ENCODE peak calls at places on chromosome 21, in ten cellular contexts. B is coronary artery; I is cardiac fibroblast; D is psoas muscle; K is heart left ventricle; S is GM12865; A is PC-9; U is fibroblast of villous mesenchyme; R is Panc1; E is activated CD8-positive, alpha-beta T cell treated with anti-CD3 and anti-CD28 coated beads for 36 hours. X is an unnamed sample.

GRCh38 chr21:8991088-8991907 is 1530.1 kb upstream of the TPTE start:
- DNase-seq in R (peak; percentile 61), A (peak; percentile 33), U (peak; percentile 82), D (no peak), I (no peak), S (no peak), E (no peak), B (no peak), K (no peak), X (no peak)

GRCh38 chr21:21074305-21074704 is 76.1 kb downstream of the NCAM2 start:
- DNase-seq in E (no peak), R (no peak), B (no peak), I (no peak), S (no peak), K (no peak), U (no peak), A (no peak), D (no peak), X (no peak)

GRCh38 chr21:41477641-41478318 is 30.2 kb downstream of the TMPRSS2 start:
- DNase-seq in A (peak; percentile 40), S (no peak), E (no peak), B (no peak), D (no peak), I (no peak), R (no peak), U (no peak), K (no peak), X (no peak)

GRCh38 chr21:45267390-45267760 is 20.3 kb downstream of the POFUT2 start:
- DNase-seq in A (no peak), S (no peak), B (peak; percentile 49), K (no peak), E (no peak), I (no peak), R (no peak), D (no peak), U (no peak), X (no peak)

GRCh38 chr21:15701845-15702244 is 27.9 kb upstream of the USP25 start:
- DNase-seq in E (no peak), R (no peak), K (no peak), B (no peak), D (no peak), A (no peak), S (no peak), U (no peak), I (no peak), X (no peak)

GRCh38 chr21:18424250-18424649 is 20.7 kb upstream of the TMPRSS15 start:
- DNase-seq in U (no peak), R (no peak), I (no peak), A (no peak), S (no peak), D (no peak), E (no peak), K (no peak), B (no peak), X (no peak)

GRCh38 chr21:44637018-44637850 is at the start of gene KRTAP10-10:
- DNase-seq in B (peak; percentile 58), A (no peak), U (no peak), D (no peak), E (no peak), I (no peak), R (no peak), K (no peak), S (no peak), X (no peak)

GRCh38 chr21:35476616-35477395 is 427.7 kb upstream of the RUNX1 start:
- DNase-seq in E (no peak), I (peak; percentile 84), K (no peak), S (no peak), B (no peak), R (no peak), A (no peak), U (peak; percentile 77), D (no peak), X (no peak)

GRCh38 chr21:39452207-39452964 is 616 bp downstream of the SH3BGR start:
- DNase-seq in I (peak; percentile 81), B (no peak), A (no peak), K (no peak), D (no peak), S (no peak), E (no peak), R (peak; percentile 45), U (peak; percentile 26), X (no peak)

GRCh38 chr21:39454949-39455668 is 3.3 kb downstream of the SH3BGR start:
- DNase-seq in U (no peak), I (no peak), D (no peak), R (no peak), B (no peak), A (no peak), K (no peak), S (no peak), E (no peak), X (no peak)

GRCh38 chr21:39452965-39453332 is 1.2 kb downstream of the SH3BGR start:
- DNase-seq in U (no peak), R (no peak), D (no peak), K (no peak), S (no peak), A (no peak), I (no peak), E (no peak), B (no peak), X (no peak)

GRCh38 chr21:39453571-39454179 is 1.9 kb downstream of the SH3BGR start:
- DNase-seq in A (no peak), R (no peak), I (no peak), D (no peak), K (no peak), B (no peak), U (no peak), E (no peak), S (no peak), X (no peak)

DNA sequence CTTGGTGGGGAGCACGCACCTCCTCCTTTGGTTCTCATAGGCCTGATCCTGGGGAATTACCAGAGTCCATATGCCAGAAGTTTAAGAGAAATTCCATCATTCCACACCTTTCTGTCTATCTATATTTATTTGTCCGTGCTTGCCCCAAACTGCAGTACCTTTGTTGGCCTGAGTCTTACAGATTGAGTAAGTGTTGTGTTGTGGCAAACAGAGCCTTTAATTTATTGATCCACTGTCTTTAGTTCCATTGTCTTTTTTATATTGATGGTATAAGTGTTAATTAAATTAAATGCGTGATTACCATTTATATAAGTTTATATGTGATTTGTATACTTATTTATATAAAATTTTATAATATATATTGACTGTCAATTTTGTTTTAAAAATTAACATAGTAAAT is 4.9 kb downstream of the SH3BGR start:
- DNase-seq in A (no peak), E (no peak), D (no peak), K (no peak), I (no peak), U (no peak), S (no peak), R (no peak), B (no peak), X (no peak)
- TF ChIP-seq CTCF in A (peak; percentile 41), E (peak; percentile 35), D (peak; percentile 42), K (no peak), I (peak; percentile 12), U (no peak), S (no peak), R (no peak), B (no peak), X (no peak)

GRCh38 chr21:19566975-19567374 is 1163.4 kb upstream of the TMPRSS15 start:
- DNase-seq in A (no peak), U (no peak), S (no peak), K (no peak), I (no peak), E (no peak), D (no peak), B (no peak), R (no peak), X (no peak)

GRCh38 chr21:19565587-19565986 is 1162.0 kb upstream of the TMPRSS15 start:
- DNase-seq in D (no peak), I (no peak), E (no peak), U (no peak), S (no peak), A (no peak), B (no peak), R (no peak), K (no peak), X (no peak)
- TF ChIP-seq CTCF in D (no peak), I (no peak), E (no peak), U (no peak), S (no peak), A (no peak), B (no peak), R (no peak), K (no peak), X (no peak)

GRCh38 chr21:31505975-31506374 is 153.5 kb upstream of the SOD1 start:
- DNase-seq in B (no peak), R (no peak), A (no peak), S (no peak), K (no peak), D (no peak), I (no peak), E (no peak), U (no peak), X (no peak)

GRCh38 chr21:31514598-31514997 is 144.9 kb upstream of the SOD1 start:
- DNase-seq in S (no peak), D (no peak), K (no peak), A (no peak), R (no peak), E (no peak), B (no peak), U (no peak), I (no peak), X (no peak)

GRCh38 chr21:31503939-31504338 is 155.6 kb upstream of the SOD1 start:
- DNase-seq in K (no peak), R (no peak), A (no peak), U (no peak), D (no peak), I (no peak), B (no peak), E (no peak), S (no peak), X (no peak)

GRCh38 chr21:31511258-31511657 is 148.2 kb upstream of the SOD1 start:
- DNase-seq in R (no peak), U (no peak), B (no peak), S (no peak), E (no peak), D (no peak), A (no peak), K (no peak), I (no peak), X (no peak)

DNA sequence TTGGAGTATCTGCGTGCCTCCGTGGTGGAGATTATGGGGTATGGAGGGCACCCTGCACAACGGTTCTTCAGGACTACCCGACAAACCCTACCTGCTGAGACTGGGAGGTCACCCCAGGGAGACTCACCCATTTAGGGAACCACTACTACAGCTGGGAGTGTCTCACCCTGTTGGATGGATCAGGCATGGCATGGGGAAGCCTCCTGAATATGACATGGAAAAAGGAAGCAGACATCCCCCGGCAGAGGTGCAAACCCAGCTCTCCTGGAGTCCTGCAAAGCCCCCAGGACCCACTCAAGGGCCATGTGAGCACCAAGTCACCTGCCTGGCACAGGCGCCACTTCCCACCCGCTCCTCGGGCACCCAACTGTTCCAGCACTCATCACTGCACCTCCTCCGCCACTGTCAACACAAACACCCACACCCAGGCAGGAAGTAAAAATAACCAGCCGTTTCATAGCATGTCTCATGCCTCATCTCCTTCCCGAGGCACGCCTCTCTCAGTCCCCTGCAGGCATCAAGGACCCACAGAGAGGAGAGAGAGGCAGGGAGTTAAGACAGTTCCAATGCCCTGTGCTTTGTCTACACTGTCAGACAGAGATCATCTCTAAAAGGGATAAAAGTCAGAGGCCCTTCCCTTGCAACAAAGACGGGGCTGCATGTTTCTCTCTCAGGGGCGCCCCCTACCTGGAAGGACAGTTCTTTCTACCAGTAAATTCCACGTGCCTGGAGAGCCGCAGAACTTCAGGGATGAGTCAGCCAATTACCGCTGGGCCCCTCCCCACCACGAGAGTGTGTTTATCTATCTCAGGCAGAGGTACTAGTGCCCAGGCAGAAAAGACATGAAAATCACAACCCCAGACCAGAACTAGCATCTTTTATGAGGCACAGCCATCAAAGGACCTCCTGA is 150.1 kb upstream of the SOD1 start:
- DNase-seq in R (no peak), B (no peak), K (no peak), I (peak; percentile 11), A (peak; percentile 73), S (peak; percentile 58), D (no peak), E (peak; percentile 92), U (no peak), X (peak; percentile 40)
- TF ChIP-seq CTCF in R (peak; percentile 47), B (no peak), K (no peak), I (no peak), A (peak; percentile 77), S (peak; percentile 9), D (no peak), E (peak; percentile 53), U (no peak), X (no peak)

GRCh38 chr21:37461494-37461893 is 94.9 kb downstream of the DYRK1A start:
- DNase-seq in U (peak; percentile 53), R (no peak), S (peak; percentile 60), B (no peak), A (no peak), E (no peak), K (no peak), I (peak; percentile 32), D (no peak), X (peak; percentile 32)

GRCh38 chr21:37459575-37459974 is 93.0 kb downstream of the DYRK1A start:
- DNase-seq in K (no peak), I (peak; percentile 67), B (no peak), R (no peak), E (no peak), A (no peak), U (peak; percentile 50), D (no peak), S (no peak), X (no peak)

GRCh38 chr21:37458669-37459276 is 92.2 kb downstream of the DYRK1A start:
- DNase-seq in D (no peak), K (no peak), R (no peak), I (no peak), B (no peak), A (no peak), S (no peak), E (no peak), U (no peak), X (no peak)

GRCh38 chr21:37462087-37462861 is 95.7 kb downstream of the DYRK1A start:
- DNase-seq in S (no peak), U (no peak), A (no peak), E (no peak), K (no peak), R (no peak), I (no peak), D (no peak), B (no peak), X (no peak)

GRCh38 chr21:37460196-37460595 is 93.6 kb downstream of the DYRK1A start:
- DNase-seq in E (no peak), K (no peak), B (no peak), R (no peak), D (no peak), S (no peak), A (no peak), I (no peak), U (no peak), X (no peak)
- TF ChIP-seq CTCF in E (no peak), K (no peak), B (no peak), R (peak; percentile 64), D (no peak), S (no peak), A (no peak), I (peak; percentile 21), U (no peak), X (no peak)

X was measured in GM13976.